ENCODE peak calls at places on chromosomes 6 and 20, in five cellular contexts. W, A, Y, E and T are unnamed samples.

GRCh38 chr20:46324960-46325703 is 16.8 kb upstream of the CDH22 start:
- DNase-seq in W (no peak), A (no peak), Y (no peak), E (no peak), T (no peak)

GRCh38 chr20:19849341-19850189 is 91.5 kb downstream of the RIN2 start:
- DNase-seq in W (no peak), A (no peak), Y (no peak), E (peak), T (no peak)

GRCh38 chr20:37294262-37294981 is 5.0 kb downstream of the MANBAL start:
- DNase-seq in W (no peak), A (no peak), Y (no peak), E (no peak), T (no peak)

GRCh38 chr6:104860221-104860620 is 502 bp upstream of the HACE1 start:
- DNase-seq in W (no peak), A (no peak), Y (no peak), E (no peak), T (no peak)

GRCh38 chr6:3409699-3410384 is 47.0 kb downstream of the SLC22A23 start:
- DNase-seq in W (no peak), A (no peak), Y (no peak), E (no peak), T (no peak)

GRCh38 chr6:36544228-36544627 is 3.1 kb downstream of the STK38 start:
- DNase-seq in W (no peak), A (no peak), Y (peak), E (no peak), T (no peak)

GRCh38 chr20:8790442-8791074 is 278.3 kb upstream of the PLCB4 start:
- DNase-seq in W (no peak), A (no peak), Y (peak), E (no peak), T (no peak)

GRCh38 chr6:90397929-90398674 is 101.5 kb upstream of the BACH2 start:
- DNase-seq in W (no peak), A (no peak), Y (no peak), E (no peak), T (no peak)

GRCh38 chr6:50602191-50602810 is 111.0 kb upstream of the TFAP2D start:
- DNase-seq in W (no peak), A (no peak), Y (peak), E (no peak), T (no peak)

GRCh38 chr6:79719248-79719975 is 88.3 kb downstream of the SH3BGRL2 start:
- DNase-seq in W (no peak), A (no peak), Y (no peak), E (no peak), T (no peak)

GRCh38 chr6:21384211-21384610 is 209.3 kb upstream of the SOX4 start:
- DNase-seq in W (no peak), A (no peak), Y (no peak), E (no peak), T (no peak)

GRCh38 chr6:37049990-37050853 is 44.8 kb downstream of the FGD2 start:
- DNase-seq in W (no peak), A (peak), Y (peak), E (no peak), T (no peak)

GRCh38 chr6:63764318-63764916 is 128.8 kb downstream of the PHF3 start:
- DNase-seq in W (no peak), A (no peak), Y (no peak), E (no peak), T (no peak)

GRCh38 chr6:135066806-135067205 is 12.2 kb upstream of the HBS1L start:
- DNase-seq in W (no peak), A (no peak), Y (no peak), E (no peak), T (no peak)

GRCh38 chr6:70108230-70108629 is 194.7 kb downstream of the COL9A1 start:
- DNase-seq in W (no peak), A (no peak), Y (peak), E (no peak), T (no peak)

GRCh38 chr6:53627391-53628218 is 38.0 kb downstream of the KLHL31 start:
- DNase-seq in W (no peak), A (no peak), Y (no peak), E (no peak), T (no peak)

GRCh38 chr6:37654727-37655500 is 42.8 kb downstream of the MDGA1 start:
- DNase-seq in W (no peak), A (no peak), Y (no peak), E (no peak), T (no peak)

GRCh38 chr6:28251648-28252506 is at the start of gene ZKSCAN4:
- DNase-seq in W (no peak), A (peak), Y (peak), E (peak), T (no peak)

GRCh38 chr6:31270788-31271640 is 878 bp downstream of the HLA-C start:
- DNase-seq in W (no peak), A (peak), Y (peak), E (peak), T (no peak)

GRCh38 chr6:152981989-152982767 is 663 bp downstream of the FBXO5 start:
- DNase-seq in W (no peak), A (peak), Y (peak), E (no peak), T (no peak)

GRCh38 chr6:137845460-137845859 is 21.6 kb upstream of the TNFAIP3 start:
- DNase-seq in W (no peak), A (no peak), Y (no peak), E (no peak), T (no peak)

GRCh38 chr20:44750081-44750805 is 4.6 kb downstream of the KCNK15 start:
- DNase-seq in W (no peak), A (peak), Y (no peak), E (no peak), T (no peak)

GRCh38 chr20:10965936-10966470 is 292.2 kb upstream of the JAG1 start:
- DNase-seq in W (peak), A (no peak), Y (no peak), E (no peak), T (no peak)

GRCh38 chr6:2531426-2532208 is 219.1 kb downstream of the MYLK4 start:
- DNase-seq in W (no peak), A (no peak), Y (no peak), E (no peak), T (no peak)

GRCh38 chr20:2330090-2330695 is 34.4 kb downstream of the TGM3 start:
- DNase-seq in W (no peak), A (no peak), Y (no peak), E (no peak), T (peak)

GRCh38 chr6:89371849-89372505 is 19.5 kb upstream of the UBE2J1 start:
- DNase-seq in W (no peak), A (peak), Y (peak), E (peak), T (peak)

GRCh38 chr6:34792605-34793500 is 970 bp downstream of the BLTP3A start:
- DNase-seq in W (peak), A (no peak), Y (peak), E (no peak), T (no peak)

GRCh38 chr6:16136086-16136485 is 7.2 kb downstream of the MYLIP start:
- DNase-seq in W (no peak), A (no peak), Y (no peak), E (no peak), T (no peak)

GRCh38 chr20:57070296-57070695 is 196.1 kb downstream of the BMP7 start:
- DNase-seq in W (no peak), A (no peak), Y (no peak), E (no peak), T (no peak)

GRCh38 chr20:17859616-17860232 is 108.9 kb downstream of the SNX5 start:
- DNase-seq in W (no peak), A (no peak), Y (peak), E (no peak), T (no peak)

GRCh38 chr6:19682859-19683258 is 154.3 kb upstream of the ID4 start:
- DNase-seq in W (no peak), A (no peak), Y (no peak), E (no peak), T (no peak)

GRCh38 chr20:44231193-44231592 is 15.9 kb upstream of the GDAP1L1 start:
- DNase-seq in W (no peak), A (no peak), Y (no peak), E (no peak), T (no peak)

GRCh38 chr6:4786936-4787504 is 10.8 kb downstream of the CDYL start:
- DNase-seq in W (no peak), A (no peak), Y (no peak), E (no peak), T (no peak)

GRCh38 chr20:21102252-21102609 is 3.9 kb downstream of the LINC00237 start:
- DNase-seq in W (peak), A (no peak), Y (peak), E (no peak), T (no peak)

GRCh38 chr6:161010418-161010817 is 18.8 kb downstream of the MAP3K4 start:
- DNase-seq in W (no peak), A (no peak), Y (no peak), E (no peak), T (no peak)

GRCh38 chr6:52573295-52573694 is 3.6 kb downstream of the TRAM2 start:
- DNase-seq in W (no peak), A (no peak), Y (no peak), E (no peak), T (no peak)
- TF ChIP-seq CTCF in W (no peak), A (no peak), Y (no peak), E (no peak), T (peak)

GRCh38 chr6:147654103-147654845 is 145.8 kb downstream of the SAMD5 start:
- DNase-seq in W (no peak), A (no peak), Y (no peak), E (no peak), T (no peak)

GRCh38 chr6:147648936-147649335 is 140.4 kb downstream of the SAMD5 start:
- DNase-seq in W (no peak), A (no peak), Y (no peak), E (no peak), T (no peak)

GRCh38 chr6:147651249-147652063 is 143.0 kb downstream of the SAMD5 start:
- DNase-seq in W (no peak), A (no peak), Y (no peak), E (no peak), T (no peak)
- TF ChIP-seq CTCF in W (no peak), A (peak), Y (no peak), E (peak), T (peak)

GRCh38 chr20:48698507-48699267 is 129.1 kb downstream of the PREX1 start:
- DNase-seq in W (no peak), A (no peak), Y (no peak), E (no peak), T (no peak)
- TF ChIP-seq CTCF in W (no peak), A (no peak), Y (no peak), E (no peak), T (no peak)

DNA sequence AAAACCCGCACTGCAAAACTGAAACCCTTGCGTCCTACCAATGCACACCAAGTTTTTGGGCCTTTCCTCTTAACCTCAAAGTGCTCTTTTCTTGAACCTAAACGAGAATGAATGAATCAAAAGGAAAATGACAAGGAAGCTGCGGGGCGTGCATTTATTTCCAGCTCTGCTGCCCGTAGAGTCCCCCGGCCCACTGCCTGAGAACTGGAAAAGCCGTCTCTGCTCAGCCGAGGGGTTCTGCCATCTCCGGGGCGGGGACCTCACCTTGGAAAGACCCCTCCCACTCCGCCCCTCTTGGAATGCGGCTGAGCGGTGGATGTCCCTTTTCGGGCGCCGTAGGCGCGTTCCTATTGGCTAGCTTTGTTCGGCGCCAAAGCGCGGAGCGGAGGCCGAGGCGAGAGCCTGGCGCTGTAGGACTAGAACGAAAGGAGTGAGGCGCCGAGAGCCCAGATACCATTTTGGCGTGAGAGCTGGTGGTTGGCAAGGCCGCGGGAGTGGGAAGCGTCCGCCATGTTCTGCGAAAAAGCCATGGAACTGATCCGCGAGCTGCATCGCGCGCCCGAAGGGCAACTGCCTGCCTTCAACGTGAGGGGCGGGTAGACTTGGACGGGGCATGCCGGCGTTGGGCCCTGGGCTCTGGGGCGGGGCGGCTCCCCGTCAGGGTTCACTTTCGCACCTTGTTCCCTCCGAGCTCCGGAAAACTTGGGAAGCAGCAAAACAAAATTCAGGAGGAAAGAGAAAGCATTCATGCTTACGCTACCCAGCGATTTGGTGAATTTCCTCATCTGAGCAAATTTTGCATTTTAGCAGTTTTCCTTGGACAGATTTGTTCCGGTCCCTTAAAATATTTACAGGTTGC is at the start of gene GINS1:
- DNase-seq in W (no peak), A (peak), Y (peak), E (peak), T (peak)
- TF ChIP-seq CTCF in W (no peak), A (no peak), Y (no peak), E (no peak), T (no peak)

DNA sequence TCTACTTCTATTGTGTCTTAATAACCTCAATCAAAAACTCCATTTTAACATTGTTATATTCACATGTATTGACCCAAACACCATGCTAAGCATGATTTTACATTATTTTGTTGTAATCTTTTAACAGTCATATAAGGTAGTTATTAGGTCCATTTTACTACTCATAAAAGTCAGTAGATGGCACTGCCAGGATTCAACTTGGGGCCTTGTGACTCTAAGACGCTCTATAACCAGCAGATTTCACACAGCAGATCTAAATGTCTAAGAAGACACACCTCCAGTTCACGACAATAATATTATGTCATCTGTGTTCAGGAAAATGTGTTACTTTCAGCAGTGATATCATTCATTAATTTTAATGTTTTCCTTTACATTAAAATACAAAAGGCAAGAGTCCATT is 88.0 kb downstream of the FRK start:
- DNase-seq in W (no peak), A (no peak), Y (no peak), E (no peak), T (no peak)
- TF ChIP-seq CTCF in W (no peak), A (no peak), Y (no peak), E (no peak), T (no peak)

DNA sequence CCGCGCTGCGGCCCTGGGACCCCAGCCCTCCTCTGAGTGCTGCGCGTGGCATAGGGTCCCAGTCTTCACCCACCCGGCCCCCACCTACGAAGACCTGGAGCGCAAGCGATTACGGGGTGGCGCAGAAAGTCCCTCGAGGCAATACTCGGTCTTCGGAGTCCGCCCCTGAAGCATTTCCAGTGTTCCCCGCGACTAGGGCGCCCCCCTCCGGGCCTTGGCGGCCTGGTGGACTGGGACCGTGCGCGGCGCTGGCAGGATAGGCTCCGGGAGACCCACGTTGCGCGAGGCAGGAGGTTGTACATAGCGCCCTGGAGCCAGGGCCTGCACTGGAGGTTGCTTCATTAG is 640 bp upstream of the MAP3K5 start:
- DNase-seq in W (peak), A (peak), Y (peak), E (peak), T (peak)
- TF ChIP-seq CTCF in W (peak), A (peak), Y (peak), E (peak), T (peak)

GRCh38 chr20:50278684-50279531 is 88.3 kb downstream of the CEBPB start:
- DNase-seq in W (no peak), A (peak), Y (no peak), E (peak), T (no peak)
- TF ChIP-seq CTCF in W (no peak), A (peak), Y (no peak), E (peak), T (no peak)